ENCODE peak calls at places on chromosomes 12 and 14, in seven cellular contexts. One of them, this sample, is unnamed.

GRCh38 chr14:34460841-34461240 is 1.2 kb downstream of the SPTSSA start:
- DNase-seq in A549: no peak
- DNase-seq in CD4-positive, CD25-positive, alpha-beta regulatory T cell: no peak
- DNase-seq in CD8-positive, alpha-beta memory T cell: no peak
- DNase-seq in lower lobe of right lung: no peak
- DNase-seq in pancreas: no peak
- DNase-seq in IMR-90: peak
- DNase-seq in this sample: no peak

GRCh38 chr12:28869197-28869596 is 279.9 kb upstream of the FAR2 start:
- DNase-seq in lower lobe of right lung: no peak
- DNase-seq in CD8-positive, alpha-beta memory T cell: no peak
- DNase-seq in pancreas: no peak
- DNase-seq in A549: no peak
- DNase-seq in IMR-90: peak
- DNase-seq in CD4-positive, CD25-positive, alpha-beta regulatory T cell: no peak
- DNase-seq in this sample: no peak

GRCh38 chr14:90274808-90275454 is 18.6 kb downstream of the PSMC1 start:
- DNase-seq in CD8-positive, alpha-beta memory T cell: no peak
- DNase-seq in IMR-90: peak
- DNase-seq in pancreas: no peak
- DNase-seq in A549: no peak
- DNase-seq in CD4-positive, CD25-positive, alpha-beta regulatory T cell: no peak
- DNase-seq in lower lobe of right lung: no peak
- DNase-seq in this sample: no peak

GRCh38 chr12:46546634-46547273 is 174.2 kb upstream of the SLC38A2 start:
- DNase-seq in CD8-positive, alpha-beta memory T cell: no peak
- DNase-seq in pancreas: no peak
- DNase-seq in A549: no peak
- DNase-seq in lower lobe of right lung: no peak
- DNase-seq in IMR-90: peak
- DNase-seq in CD4-positive, CD25-positive, alpha-beta regulatory T cell: peak
- DNase-seq in this sample: no peak

GRCh38 chr14:76977793-76978730 is 50.4 kb downstream of the IRF2BPL start:
- DNase-seq in A549: no peak
- DNase-seq in lower lobe of right lung: peak
- DNase-seq in pancreas: no peak
- DNase-seq in CD4-positive, CD25-positive, alpha-beta regulatory T cell: peak
- DNase-seq in IMR-90: peak
- DNase-seq in CD8-positive, alpha-beta memory T cell: peak
- DNase-seq in this sample: peak

GRCh38 chr14:68549057-68549421 is 243.8 kb downstream of the ZFP36L1 start:
- DNase-seq in lower lobe of right lung: no peak
- DNase-seq in pancreas: no peak
- DNase-seq in CD4-positive, CD25-positive, alpha-beta regulatory T cell: no peak
- DNase-seq in A549: peak
- DNase-seq in CD8-positive, alpha-beta memory T cell: no peak
- DNase-seq in IMR-90: peak
- DNase-seq in this sample: no peak

GRCh38 chr14:99716850-99717681 is 33.0 kb downstream of the CYP46A1 start:
- DNase-seq in pancreas: no peak
- DNase-seq in IMR-90: no peak
- DNase-seq in lower lobe of right lung: peak
- DNase-seq in CD4-positive, CD25-positive, alpha-beta regulatory T cell: no peak
- DNase-seq in A549: no peak
- DNase-seq in CD8-positive, alpha-beta memory T cell: no peak
- DNase-seq in this sample: no peak

GRCh38 chr12:53244337-53244736 is 12.3 kb upstream of the RARG start:
- DNase-seq in pancreas: no peak
- DNase-seq in CD8-positive, alpha-beta memory T cell: no peak
- DNase-seq in IMR-90: no peak
- DNase-seq in CD4-positive, CD25-positive, alpha-beta regulatory T cell: no peak
- DNase-seq in lower lobe of right lung: no peak
- DNase-seq in A549: no peak
- DNase-seq in this sample: no peak

GRCh38 chr12:6914246-6914947 is at the start of gene ENO2:
- DNase-seq in lower lobe of right lung: peak
- DNase-seq in A549: peak
- DNase-seq in CD4-positive, CD25-positive, alpha-beta regulatory T cell: peak
- DNase-seq in CD8-positive, alpha-beta memory T cell: peak
- DNase-seq in pancreas: peak
- DNase-seq in IMR-90: peak
- DNase-seq in this sample: peak

GRCh38 chr12:132391326-132392041 is 62.1 kb upstream of the GALNT9 start:
- DNase-seq in lower lobe of right lung: peak
- DNase-seq in CD8-positive, alpha-beta memory T cell: no peak
- DNase-seq in A549: no peak
- DNase-seq in pancreas: no peak
- DNase-seq in CD4-positive, CD25-positive, alpha-beta regulatory T cell: no peak
- DNase-seq in IMR-90: no peak
- DNase-seq in this sample: no peak

GRCh38 chr14:97267509-97267908 is 470.3 kb downstream of the VRK1 start:
- DNase-seq in A549: no peak
- DNase-seq in IMR-90: no peak
- DNase-seq in lower lobe of right lung: no peak
- DNase-seq in pancreas: no peak
- DNase-seq in CD8-positive, alpha-beta memory T cell: no peak
- DNase-seq in CD4-positive, CD25-positive, alpha-beta regulatory T cell: no peak
- DNase-seq in this sample: no peak

GRCh38 chr14:45361727-45362126 is 108.7 kb upstream of the MIS18BP1 start:
- DNase-seq in A549: no peak
- DNase-seq in pancreas: no peak
- DNase-seq in CD8-positive, alpha-beta memory T cell: no peak
- DNase-seq in lower lobe of right lung: no peak
- DNase-seq in CD4-positive, CD25-positive, alpha-beta regulatory T cell: no peak
- DNase-seq in IMR-90: no peak
- DNase-seq in this sample: no peak

GRCh38 chr12:54388214-54389138 is 3.9 kb upstream of the ZNF385A start:
- DNase-seq in CD8-positive, alpha-beta memory T cell: no peak
- DNase-seq in pancreas: no peak
- DNase-seq in lower lobe of right lung: no peak
- DNase-seq in IMR-90: no peak
- DNase-seq in CD4-positive, CD25-positive, alpha-beta regulatory T cell: no peak
- DNase-seq in A549: no peak
- DNase-seq in this sample: no peak

GRCh38 chr14:71078481-71078880 is 171.2 kb downstream of the PCNX1 start:
- DNase-seq in pancreas: no peak
- DNase-seq in IMR-90: no peak
- DNase-seq in CD4-positive, CD25-positive, alpha-beta regulatory T cell: no peak
- DNase-seq in A549: no peak
- DNase-seq in CD8-positive, alpha-beta memory T cell: no peak
- DNase-seq in lower lobe of right lung: no peak
- DNase-seq in this sample: no peak

DNA sequence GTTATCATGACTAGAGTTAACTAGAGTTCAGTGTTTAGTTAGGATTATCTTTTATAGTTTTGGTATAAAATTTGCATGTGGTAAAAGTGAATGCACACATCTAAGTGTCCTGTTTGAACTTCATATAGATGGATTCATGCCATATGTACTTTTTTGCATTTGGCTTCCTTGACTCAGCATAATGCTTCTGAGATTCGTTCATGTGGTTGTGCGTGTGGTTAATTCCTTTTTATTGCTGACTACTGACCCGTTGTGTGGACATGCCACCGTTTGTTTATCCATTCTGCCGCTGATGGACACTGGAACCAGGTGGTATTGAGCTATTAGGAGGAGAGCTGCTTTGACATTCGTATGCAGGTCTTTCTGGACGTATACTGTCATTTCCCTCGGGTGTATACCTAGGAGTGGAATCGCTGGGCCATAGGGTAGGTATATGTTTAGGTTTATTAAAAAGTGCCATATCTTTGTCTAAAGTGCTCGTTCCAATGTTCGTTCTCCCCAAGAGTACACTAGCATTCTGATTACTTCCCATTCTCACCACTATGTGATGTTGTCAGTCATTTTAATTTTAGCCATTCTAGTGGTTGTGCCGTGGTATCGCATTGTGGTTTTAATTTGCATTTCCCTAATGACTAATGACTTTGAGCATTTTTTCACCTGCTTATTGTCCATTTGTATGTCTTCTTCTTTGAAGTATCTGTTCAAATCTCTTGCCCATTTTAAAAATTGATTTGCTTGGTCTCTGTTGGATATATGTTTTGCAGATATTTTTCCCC is 37.7 kb downstream of the RIN3 start:
- DNase-seq in CD4-positive, CD25-positive, alpha-beta regulatory T cell: peak
- DNase-seq in IMR-90: no peak
- DNase-seq in A549: no peak
- DNase-seq in CD8-positive, alpha-beta memory T cell: no peak
- DNase-seq in pancreas: no peak
- DNase-seq in lower lobe of right lung: no peak
- DNase-seq in this sample: no peak
- H3K27ac ChIP-seq in CD4-positive, CD25-positive, alpha-beta regulatory T cell: no peak
- H3K27ac ChIP-seq in IMR-90: no peak
- H3K27ac ChIP-seq in A549: no peak
- H3K27ac ChIP-seq in CD8-positive, alpha-beta memory T cell: no peak
- H3K27ac ChIP-seq in pancreas: no peak
- H3K27ac ChIP-seq in lower lobe of right lung: no peak
- H3K27ac ChIP-seq in this sample: no peak

GRCh38 chr14:101511199-101511598 is 50.1 kb upstream of the DIO3 start:
- DNase-seq in A549: no peak
- DNase-seq in pancreas: no peak
- DNase-seq in IMR-90: no peak
- DNase-seq in lower lobe of right lung: no peak
- DNase-seq in CD4-positive, CD25-positive, alpha-beta regulatory T cell: no peak
- DNase-seq in CD8-positive, alpha-beta memory T cell: no peak
- DNase-seq in this sample: no peak
- H3K27ac ChIP-seq in A549: no peak
- H3K27ac ChIP-seq in pancreas: no peak
- H3K27ac ChIP-seq in IMR-90: no peak
- H3K27ac ChIP-seq in lower lobe of right lung: no peak
- H3K27ac ChIP-seq in CD4-positive, CD25-positive, alpha-beta regulatory T cell: no peak
- H3K27ac ChIP-seq in CD8-positive, alpha-beta memory T cell: no peak
- H3K27ac ChIP-seq in this sample: no peak

DNA sequence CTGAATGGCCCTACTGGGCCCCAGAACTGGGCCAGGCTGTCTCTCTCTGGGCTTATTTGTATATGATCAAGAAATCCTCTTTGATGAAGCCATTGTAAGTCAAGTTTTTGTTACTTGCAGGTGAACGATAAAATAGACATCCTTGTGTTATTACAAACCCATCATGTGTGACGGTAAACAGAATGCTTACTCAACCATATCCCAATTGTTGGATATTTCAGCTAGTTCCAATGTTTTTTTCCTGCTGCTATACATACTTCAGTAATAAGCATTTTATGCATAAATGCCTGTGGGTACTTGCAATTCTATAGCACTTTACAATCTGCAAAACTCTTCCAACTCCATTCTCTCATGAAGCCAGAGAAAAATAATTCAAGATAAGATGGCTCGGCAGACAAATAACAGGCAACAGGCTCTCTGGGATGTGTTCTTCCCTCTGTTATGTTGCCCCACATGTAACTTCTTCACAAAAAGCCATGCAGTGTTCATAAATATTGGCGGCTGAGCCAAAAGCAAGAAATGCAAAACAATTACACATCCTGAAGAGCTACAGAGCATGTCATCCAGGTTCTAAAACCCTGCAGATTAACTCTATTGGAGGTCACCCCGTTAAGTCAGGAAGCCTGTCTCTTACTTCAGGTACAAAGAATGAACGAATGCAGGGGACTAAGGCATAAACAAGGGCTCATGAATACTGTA is 69.4 kb downstream of the CLMN start:
- DNase-seq in IMR-90: no peak
- DNase-seq in lower lobe of right lung: no peak
- DNase-seq in A549: no peak
- DNase-seq in CD4-positive, CD25-positive, alpha-beta regulatory T cell: no peak
- DNase-seq in pancreas: no peak
- DNase-seq in CD8-positive, alpha-beta memory T cell: no peak
- DNase-seq in this sample: no peak
- H3K27ac ChIP-seq in IMR-90: no peak
- H3K27ac ChIP-seq in lower lobe of right lung: no peak
- H3K27ac ChIP-seq in A549: peak
- H3K27ac ChIP-seq in CD4-positive, CD25-positive, alpha-beta regulatory T cell: no peak
- H3K27ac ChIP-seq in pancreas: peak
- H3K27ac ChIP-seq in CD8-positive, alpha-beta memory T cell: no peak
- H3K27ac ChIP-seq in this sample: no peak

GRCh38 chr14:36935976-36936678 is 236.3 kb downstream of the SLC25A21 start:
- DNase-seq in lower lobe of right lung: no peak
- DNase-seq in CD8-positive, alpha-beta memory T cell: no peak
- DNase-seq in pancreas: no peak
- DNase-seq in IMR-90: peak
- DNase-seq in A549: no peak
- DNase-seq in CD4-positive, CD25-positive, alpha-beta regulatory T cell: no peak
- DNase-seq in this sample: no peak
- H3K27ac ChIP-seq in lower lobe of right lung: no peak
- H3K27ac ChIP-seq in CD8-positive, alpha-beta memory T cell: no peak
- H3K27ac ChIP-seq in pancreas: no peak
- H3K27ac ChIP-seq in IMR-90: no peak
- H3K27ac ChIP-seq in A549: no peak
- H3K27ac ChIP-seq in CD4-positive, CD25-positive, alpha-beta regulatory T cell: no peak
- H3K27ac ChIP-seq in this sample: no peak

GRCh38 chr12:48683534-48683933 is 1.5 kb upstream of the KANSL2 start:
- DNase-seq in CD8-positive, alpha-beta memory T cell: no peak
- DNase-seq in A549: no peak
- DNase-seq in lower lobe of right lung: no peak
- DNase-seq in IMR-90: no peak
- DNase-seq in pancreas: no peak
- DNase-seq in CD4-positive, CD25-positive, alpha-beta regulatory T cell: no peak
- DNase-seq in this sample: no peak

GRCh38 chr12:48680861-48681260 is 1.2 kb downstream of the KANSL2 start:
- DNase-seq in A549: no peak
- DNase-seq in pancreas: no peak
- DNase-seq in lower lobe of right lung: no peak
- DNase-seq in CD4-positive, CD25-positive, alpha-beta regulatory T cell: no peak
- DNase-seq in CD8-positive, alpha-beta memory T cell: no peak
- DNase-seq in IMR-90: no peak
- DNase-seq in this sample: no peak

GRCh38 chr12:48681416-48681737 is 661 bp downstream of the KANSL2 start:
- DNase-seq in IMR-90: peak
- DNase-seq in pancreas: no peak
- DNase-seq in A549: peak
- DNase-seq in lower lobe of right lung: no peak
- DNase-seq in CD4-positive, CD25-positive, alpha-beta regulatory T cell: no peak
- DNase-seq in CD8-positive, alpha-beta memory T cell: no peak
- DNase-seq in this sample: no peak

GRCh38 chr12:48681738-48682532 is at the start of gene KANSL2:
- DNase-seq in IMR-90: peak
- DNase-seq in lower lobe of right lung: peak
- DNase-seq in CD8-positive, alpha-beta memory T cell: peak
- DNase-seq in CD4-positive, CD25-positive, alpha-beta regulatory T cell: peak
- DNase-seq in A549: peak
- DNase-seq in pancreas: peak
- DNase-seq in this sample: peak

DNA sequence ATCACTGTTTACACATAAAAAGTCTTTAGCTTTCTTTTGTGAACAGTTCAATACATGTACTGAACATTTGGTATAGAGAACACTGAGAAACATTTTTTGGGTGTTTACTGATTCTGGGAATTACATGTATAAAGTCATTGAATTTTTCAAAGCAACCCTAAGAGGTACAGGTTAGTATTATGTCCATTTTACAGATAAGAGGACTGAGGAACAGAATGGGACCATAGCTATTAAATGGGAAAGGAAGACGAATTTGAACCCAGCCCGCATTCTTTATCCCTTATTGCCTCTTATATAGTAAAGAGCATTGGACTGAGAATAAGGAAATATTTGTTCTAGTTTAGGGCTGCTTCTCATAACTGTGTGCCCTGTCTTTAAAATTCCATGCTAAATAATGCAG is 889 bp upstream of the KANSL2 start:
- DNase-seq in pancreas: no peak
- DNase-seq in A549: no peak
- DNase-seq in CD8-positive, alpha-beta memory T cell: no peak
- DNase-seq in lower lobe of right lung: no peak
- DNase-seq in IMR-90: no peak
- DNase-seq in CD4-positive, CD25-positive, alpha-beta regulatory T cell: no peak
- DNase-seq in this sample: no peak
- H3K27ac ChIP-seq in pancreas: no peak
- H3K27ac ChIP-seq in A549: peak
- H3K27ac ChIP-seq in CD8-positive, alpha-beta memory T cell: no peak
- H3K27ac ChIP-seq in lower lobe of right lung: no peak
- H3K27ac ChIP-seq in IMR-90: no peak
- H3K27ac ChIP-seq in CD4-positive, CD25-positive, alpha-beta regulatory T cell: no peak
- H3K27ac ChIP-seq in this sample: no peak

GRCh38 chr14:93974299-93974698 is 2.1 kb downstream of the ASB2 start:
- DNase-seq in A549: no peak
- DNase-seq in IMR-90: no peak
- DNase-seq in lower lobe of right lung: no peak
- DNase-seq in CD8-positive, alpha-beta memory T cell: no peak
- DNase-seq in CD4-positive, CD25-positive, alpha-beta regulatory T cell: no peak
- DNase-seq in pancreas: no peak
- DNase-seq in this sample: no peak
- H3K27ac ChIP-seq in A549: no peak
- H3K27ac ChIP-seq in IMR-90: no peak
- H3K27ac ChIP-seq in lower lobe of right lung: no peak
- H3K27ac ChIP-seq in CD8-positive, alpha-beta memory T cell: no peak
- H3K27ac ChIP-seq in CD4-positive, CD25-positive, alpha-beta regulatory T cell: no peak
- H3K27ac ChIP-seq in pancreas: no peak
- H3K27ac ChIP-seq in this sample: no peak

This sample was measured in caudate nucleus.